ENCODE peak calls at places on chromosome 11, in eight cellular contexts. P is stomach, A is uterus, C is dorsolateral prefrontal cortex, F is astrocyte, E is GM12864, B is heart right ventricle, Y is upper lobe of right lung. H is an unnamed sample.

GRCh38 chr11:122069946-122070345 is 46.1 kb downstream of the BLID start:
- DNase-seq in P (peak; percentile 28), A (peak; percentile 54), C (peak; percentile 87), F (peak; percentile 91), E (no peak), B (peak; percentile 33), Y (no peak), H (peak; percentile 80)

GRCh38 chr11:65471410-65471762 is 27.5 kb upstream of the MALAT1 start:
- DNase-seq in P (peak; percentile 84), A (peak; percentile 82), C (peak; percentile 61), F (peak; percentile 63), E (no peak), B (peak; percentile 85), Y (peak; percentile 89), H (peak; percentile 90)

GRCh38 chr11:32034680-32035079 is 56.2 kb upstream of the RCN1 start:
- DNase-seq in P (no peak), A (no peak), C (no peak), F (peak; percentile 67), E (no peak), B (no peak), Y (no peak), H (no peak)

GRCh38 chr11:67268684-67269268 is 2.5 kb downstream of the GRK2 start:
- DNase-seq in P (no peak), A (no peak), C (no peak), F (no peak), E (no peak), B (no peak), Y (peak; percentile 63), H (no peak)

GRCh38 chr11:64428685-64429084 is 69.7 kb downstream of the RPS6KA4 start:
- DNase-seq in P (no peak), A (no peak), C (no peak), F (no peak), E (no peak), B (no peak), Y (no peak), H (no peak)

GRCh38 chr11:11786234-11786633 is 55.5 kb upstream of the USP47 start:
- DNase-seq in P (no peak), A (no peak), C (no peak), F (no peak), E (no peak), B (no peak), Y (no peak), H (no peak)

GRCh38 chr11:120339394-120339890 is 3.2 kb downstream of the ARHGEF12 start:
- DNase-seq in P (peak; percentile 40), A (no peak), C (peak; percentile 60), F (no peak), E (no peak), B (peak; percentile 67), Y (no peak), H (no peak)

GRCh38 chr11:64025205-64025604 is 10.5 kb upstream of the FLRT1 start:
- DNase-seq in P (no peak), A (no peak), C (no peak), F (no peak), E (no peak), B (no peak), Y (no peak), H (no peak)

GRCh38 chr11:119896387-119897045 is 167.5 kb upstream of the NECTIN1 start:
- DNase-seq in P (no peak), A (no peak), C (no peak), F (no peak), E (no peak), B (no peak), Y (no peak), H (no peak)

DNA sequence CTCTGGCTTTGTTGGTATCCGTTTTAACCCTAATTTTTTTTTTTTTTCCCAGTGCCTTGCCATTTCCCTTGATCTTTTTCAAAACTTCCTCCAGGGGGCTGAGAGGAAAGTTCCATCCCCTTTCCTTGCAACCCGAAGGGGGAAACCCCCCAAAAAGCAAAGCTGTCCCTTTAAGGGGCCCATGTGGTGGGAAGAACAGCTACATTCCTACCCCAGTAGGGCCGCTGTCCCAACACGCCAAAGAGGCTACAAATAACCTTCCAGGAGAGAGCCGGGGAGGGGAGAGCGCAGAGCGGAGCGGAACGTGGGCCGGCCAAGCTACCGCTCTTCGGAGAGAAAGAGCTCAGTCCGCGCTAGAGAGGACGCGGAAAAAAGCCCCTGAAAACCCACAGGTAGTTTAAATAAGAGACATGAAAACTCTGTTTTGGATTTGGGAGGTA is 1.7 kb downstream of the LRP4 start:
- DNase-seq in P (peak; percentile 51), A (peak; percentile 61), C (no peak), F (peak; percentile 63), E (no peak), B (peak; percentile 73), Y (no peak), H (no peak)
- TF ChIP-seq CTCF in P (no peak), A (no peak), C (no peak), F (peak; percentile 18), E (no peak), B (no peak), Y (peak; percentile 25), H (no peak)

GRCh38 chr11:36743039-36743438 is 145.0 kb upstream of the RAG2 start:
- DNase-seq in P (no peak), A (no peak), C (no peak), F (no peak), E (no peak), B (no peak), Y (no peak), H (no peak)

GRCh38 chr11:36736103-36736502 is 138.1 kb upstream of the RAG2 start:
- DNase-seq in P (no peak), A (no peak), C (no peak), F (no peak), E (no peak), B (no peak), Y (no peak), H (no peak)

GRCh38 chr11:36741515-36741914 is 143.5 kb upstream of the RAG2 start:
- DNase-seq in P (no peak), A (no peak), C (no peak), F (no peak), E (no peak), B (no peak), Y (no peak), H (no peak)

GRCh38 chr11:36738292-36738861 is 140.3 kb upstream of the RAG2 start:
- DNase-seq in P (no peak), A (no peak), C (no peak), F (no peak), E (no peak), B (no peak), Y (no peak), H (no peak)
- TF ChIP-seq CTCF in P (no peak), A (no peak), C (no peak), F (no peak), E (no peak), B (no peak), Y (no peak), H (no peak)

DNA sequence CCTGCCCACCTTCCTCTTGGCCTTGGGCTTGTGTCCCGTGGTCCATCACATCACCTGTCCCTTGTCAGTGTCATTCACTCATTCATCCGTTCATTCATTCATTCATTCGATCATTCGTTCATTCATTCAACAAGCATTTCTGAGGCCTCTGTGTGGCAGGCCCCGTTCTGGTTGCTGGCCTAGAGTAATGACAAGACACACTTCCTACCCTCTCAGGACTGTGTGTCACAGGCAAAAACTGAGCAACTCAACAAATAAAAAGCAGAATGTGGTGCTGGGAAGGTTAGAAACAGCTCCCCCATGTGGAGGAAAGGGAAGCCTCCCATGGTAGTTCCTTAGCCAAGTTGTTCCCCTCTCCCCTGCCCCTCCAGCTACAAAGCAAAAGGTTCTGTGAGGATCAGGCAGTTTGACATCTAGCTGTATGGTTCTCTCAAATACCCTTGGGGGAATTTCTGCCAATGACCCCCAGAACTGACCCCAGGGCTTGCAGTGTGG is 1.6 kb upstream of the OMP start:
- DNase-seq in P (no peak), A (no peak), C (no peak), F (no peak), E (no peak), B (no peak), Y (peak; percentile 7), H (no peak)
- TF ChIP-seq CTCF in P (no peak), A (no peak), C (peak; percentile 18), F (peak; percentile 62), E (peak; percentile 57), B (peak; percentile 18), Y (peak; percentile 25), H (no peak)

GRCh38 chr11:45852712-45853101 is 5.4 kb downstream of the CRY2 start:
- DNase-seq in P (no peak), A (no peak), C (no peak), F (no peak), E (no peak), B (peak; percentile 59), Y (no peak), H (no peak)
- TF ChIP-seq CTCF in P (no peak), A (no peak), C (no peak), F (no peak), E (peak; percentile 33), B (peak; percentile 32), Y (no peak), H (no peak)

GRCh38 chr11:2707736-2708135 is 7.9 kb upstream of the KCNQ1OT1 start:
- DNase-seq in P (no peak), A (no peak), C (no peak), F (no peak), E (no peak), B (no peak), Y (no peak), H (no peak)
- TF ChIP-seq CTCF in P (no peak), A (no peak), C (no peak), F (no peak), E (no peak), B (no peak), Y (no peak), H (no peak)

GRCh38 chr11:118519549-118519948 is 7.7 kb upstream of the TTC36 start:
- DNase-seq in P (no peak), A (no peak), C (no peak), F (no peak), E (no peak), B (no peak), Y (no peak), H (no peak)

GRCh38 chr11:118524356-118524755 is 2.9 kb upstream of the TTC36 start:
- DNase-seq in P (no peak), A (no peak), C (no peak), F (no peak), E (no peak), B (no peak), Y (no peak), H (no peak)

GRCh38 chr11:118521892-118522311 is 5.4 kb upstream of the TTC36 start:
- DNase-seq in P (no peak), A (no peak), C (no peak), F (no peak), E (peak; percentile 30), B (no peak), Y (no peak), H (no peak)

GRCh38 chr11:118524757-118525465 is 2.4 kb upstream of the TTC36 start:
- DNase-seq in P (no peak), A (no peak), C (no peak), F (no peak), E (no peak), B (no peak), Y (no peak), H (no peak)

DNA sequence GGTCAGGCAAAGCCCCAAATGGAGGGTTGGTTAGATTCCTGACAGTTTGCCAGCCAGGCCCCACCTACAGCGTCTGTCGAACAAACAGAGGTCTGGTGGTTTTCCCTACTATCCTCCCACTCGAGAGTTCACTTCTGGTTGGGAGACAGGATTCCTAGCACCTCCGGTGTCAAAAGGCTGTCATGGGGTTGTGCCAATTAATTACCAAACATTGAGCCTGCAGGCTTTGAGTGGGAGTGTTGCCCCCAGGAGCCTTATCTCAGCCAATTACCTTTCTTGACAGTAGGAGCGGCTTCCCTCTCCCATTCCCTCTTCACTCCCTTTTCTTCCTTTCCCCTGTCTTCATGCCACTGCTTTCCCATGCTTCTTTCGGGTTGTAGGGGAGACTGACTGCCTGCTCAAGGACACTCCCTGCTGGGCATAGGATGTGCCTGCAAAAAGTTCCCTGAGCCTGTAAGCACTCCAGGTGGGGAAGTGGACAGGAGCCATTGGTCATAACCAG is 4.7 kb upstream of the TTC36 start:
- DNase-seq in P (no peak), A (no peak), C (no peak), F (peak; percentile 20), E (no peak), B (no peak), Y (no peak), H (no peak)
- TF ChIP-seq CTCF in P (peak; percentile 15), A (peak; percentile 5), C (no peak), F (peak; percentile 24), E (peak; percentile 30), B (peak; percentile 32), Y (peak; percentile 34), H (no peak)

H was measured in coronary artery.